ENCODE peak calls at places on chromosomes 13 and 19, in eight cellular contexts. One of them, this sample, is unnamed.
A peak's percentile ranks its signal among the peaks of the same experiment; 100 is the strongest.

GRCh38 chr13:73090116-73090811 is 31.5 kb downstream of the KLF5 start:
- DNase-seq in GM23248: peak; percentile 77
- DNase-seq in PC-9: peak; percentile 69
- DNase-seq in MM.1S: peak; percentile 16
- DNase-seq in SK-N-SH: no peak
- DNase-seq in Karpas-422: no peak
- DNase-seq in GM23338: peak; percentile 72
- DNase-seq in HCT116: peak; percentile 96
- DNase-seq in this sample: no peak

GRCh38 chr13:45474584-45475454 is 10.1 kb downstream of the COG3 start:
- DNase-seq in GM23248: no peak
- DNase-seq in SK-N-SH: no peak
- DNase-seq in PC-9: no peak
- DNase-seq in GM23338: no peak
- DNase-seq in HCT116: no peak
- DNase-seq in Karpas-422: no peak
- DNase-seq in MM.1S: no peak
- DNase-seq in this sample: no peak

GRCh38 chr13:46146898-46147297 is 35.1 kb downstream of the LCP1 start:
- DNase-seq in MM.1S: no peak
- DNase-seq in Karpas-422: peak; percentile 39
- DNase-seq in GM23248: peak; percentile 47
- DNase-seq in HCT116: no peak
- DNase-seq in PC-9: no peak
- DNase-seq in SK-N-SH: peak; percentile 42
- DNase-seq in GM23338: peak; percentile 67
- DNase-seq in this sample: no peak

GRCh38 chr13:111217661-111218060 is 102.6 kb downstream of the ARHGEF7 start:
- DNase-seq in SK-N-SH: no peak
- DNase-seq in MM.1S: no peak
- DNase-seq in PC-9: no peak
- DNase-seq in Karpas-422: no peak
- DNase-seq in GM23248: no peak
- DNase-seq in GM23338: no peak
- DNase-seq in HCT116: no peak
- DNase-seq in this sample: no peak

GRCh38 chr19:33392341-33393285 is 19.1 kb downstream of the CEBPG start:
- DNase-seq in GM23248: no peak
- DNase-seq in SK-N-SH: peak; percentile 89
- DNase-seq in HCT116: no peak
- DNase-seq in MM.1S: no peak
- DNase-seq in PC-9: no peak
- DNase-seq in Karpas-422: no peak
- DNase-seq in GM23338: no peak
- DNase-seq in this sample: no peak

GRCh38 chr13:31982540-31982939 is 49.0 kb upstream of the FRY start:
- DNase-seq in SK-N-SH: peak; percentile 54
- DNase-seq in MM.1S: no peak
- DNase-seq in PC-9: peak; percentile 78
- DNase-seq in GM23338: no peak
- DNase-seq in Karpas-422: no peak
- DNase-seq in GM23248: peak; percentile 95
- DNase-seq in HCT116: peak; percentile 63
- DNase-seq in this sample: no peak

GRCh38 chr19:16883518-16883917 is 5.3 kb upstream of the F2RL3 start:
- DNase-seq in GM23338: no peak
- DNase-seq in MM.1S: peak; percentile 79
- DNase-seq in GM23248: no peak
- DNase-seq in SK-N-SH: no peak
- DNase-seq in PC-9: peak; percentile 33
- DNase-seq in HCT116: no peak
- DNase-seq in Karpas-422: no peak
- DNase-seq in this sample: no peak

GRCh38 chr19:56111601-56112312 is 9.3 kb downstream of the ZNF787 start:
- DNase-seq in GM23248: no peak
- DNase-seq in Karpas-422: peak; percentile 80
- DNase-seq in GM23338: peak; percentile 53
- DNase-seq in HCT116: no peak
- DNase-seq in MM.1S: no peak
- DNase-seq in PC-9: peak; percentile 8
- DNase-seq in SK-N-SH: peak; percentile 33
- DNase-seq in this sample: no peak

GRCh38 chr19:7595466-7596133 is at the start of gene CAMSAP3:
- DNase-seq in GM23338: peak; percentile 89
- DNase-seq in Karpas-422: peak; percentile 47
- DNase-seq in GM23248: peak; percentile 39
- DNase-seq in MM.1S: peak; percentile 19
- DNase-seq in HCT116: no peak
- DNase-seq in SK-N-SH: peak; percentile 90
- DNase-seq in PC-9: peak; percentile 71
- DNase-seq in this sample: peak; percentile 73

GRCh38 chr13:29422015-29422414 is 173.5 kb downstream of the SLC7A1 start:
- DNase-seq in Karpas-422: no peak
- DNase-seq in HCT116: no peak
- DNase-seq in SK-N-SH: no peak
- DNase-seq in GM23248: no peak
- DNase-seq in PC-9: no peak
- DNase-seq in MM.1S: no peak
- DNase-seq in GM23338: no peak
- DNase-seq in this sample: no peak

GRCh38 chr13:32022292-32022691 is 9.3 kb upstream of the FRY start:
- DNase-seq in PC-9: no peak
- DNase-seq in Karpas-422: no peak
- DNase-seq in GM23248: no peak
- DNase-seq in SK-N-SH: no peak
- DNase-seq in HCT116: no peak
- DNase-seq in GM23338: no peak
- DNase-seq in MM.1S: no peak
- DNase-seq in this sample: no peak

GRCh38 chr19:42030605-42031004 is 36.6 kb upstream of the ATP1A3 start:
- DNase-seq in HCT116: no peak
- DNase-seq in GM23338: no peak
- DNase-seq in PC-9: no peak
- DNase-seq in Karpas-422: no peak
- DNase-seq in GM23248: no peak
- DNase-seq in MM.1S: no peak
- DNase-seq in SK-N-SH: no peak
- DNase-seq in this sample: no peak

GRCh38 chr13:46295531-46296464 is 84.1 kb downstream of the LRRC63 start:
- DNase-seq in MM.1S: no peak
- DNase-seq in SK-N-SH: no peak
- DNase-seq in Karpas-422: peak; percentile 47
- DNase-seq in GM23248: peak; percentile 97
- DNase-seq in GM23338: no peak
- DNase-seq in HCT116: no peak
- DNase-seq in PC-9: no peak
- DNase-seq in this sample: peak; percentile 69

GRCh38 chr19:19600793-19601346 is 17.6 kb downstream of the PBX4 start:
- DNase-seq in GM23338: no peak
- DNase-seq in MM.1S: no peak
- DNase-seq in GM23248: no peak
- DNase-seq in HCT116: no peak
- DNase-seq in PC-9: no peak
- DNase-seq in SK-N-SH: no peak
- DNase-seq in Karpas-422: no peak
- DNase-seq in this sample: no peak

GRCh38 chr13:34748561-34748960 is 193.5 kb upstream of the NBEA start:
- DNase-seq in GM23248: no peak
- DNase-seq in GM23338: no peak
- DNase-seq in HCT116: no peak
- DNase-seq in MM.1S: no peak
- DNase-seq in SK-N-SH: no peak
- DNase-seq in Karpas-422: no peak
- DNase-seq in PC-9: no peak
- DNase-seq in this sample: no peak

GRCh38 chr13:34749046-34749445 is 193.0 kb upstream of the NBEA start:
- DNase-seq in GM23338: no peak
- DNase-seq in MM.1S: no peak
- DNase-seq in HCT116: no peak
- DNase-seq in Karpas-422: no peak
- DNase-seq in PC-9: no peak
- DNase-seq in GM23248: no peak
- DNase-seq in SK-N-SH: no peak
- DNase-seq in this sample: no peak

GRCh38 chr13:34747507-34747906 is 194.6 kb upstream of the NBEA start:
- DNase-seq in GM23338: no peak
- DNase-seq in HCT116: no peak
- DNase-seq in SK-N-SH: no peak
- DNase-seq in Karpas-422: no peak
- DNase-seq in GM23248: no peak
- DNase-seq in PC-9: no peak
- DNase-seq in MM.1S: no peak
- DNase-seq in this sample: no peak

GRCh38 chr13:34750078-34750703 is 191.9 kb upstream of the NBEA start:
- DNase-seq in MM.1S: no peak
- DNase-seq in GM23248: peak; percentile 12
- DNase-seq in PC-9: no peak
- DNase-seq in GM23338: peak; percentile 68
- DNase-seq in HCT116: no peak
- DNase-seq in SK-N-SH: peak; percentile 52
- DNase-seq in Karpas-422: no peak
- DNase-seq in this sample: no peak

GRCh38 chr13:34748078-34748477 is 194.0 kb upstream of the NBEA start:
- DNase-seq in HCT116: no peak
- DNase-seq in GM23338: no peak
- DNase-seq in GM23248: peak; percentile 64
- DNase-seq in SK-N-SH: no peak
- DNase-seq in PC-9: no peak
- DNase-seq in MM.1S: no peak
- DNase-seq in Karpas-422: no peak
- DNase-seq in this sample: no peak
- H2AFZ ChIP-seq in HCT116: no peak overlapping the region
- H2AFZ ChIP-seq in GM23338: no peak overlapping the region
- H2AFZ ChIP-seq in GM23248: peak overlapping the region; percentile 73
- H2AFZ ChIP-seq in SK-N-SH: no peak overlapping the region
- H2AFZ ChIP-seq in PC-9: no peak overlapping the region
- H2AFZ ChIP-seq in MM.1S: no peak overlapping the region
- H2AFZ ChIP-seq in Karpas-422: no peak overlapping the region
- H2AFZ ChIP-seq in this sample: no peak overlapping the region

DNA sequence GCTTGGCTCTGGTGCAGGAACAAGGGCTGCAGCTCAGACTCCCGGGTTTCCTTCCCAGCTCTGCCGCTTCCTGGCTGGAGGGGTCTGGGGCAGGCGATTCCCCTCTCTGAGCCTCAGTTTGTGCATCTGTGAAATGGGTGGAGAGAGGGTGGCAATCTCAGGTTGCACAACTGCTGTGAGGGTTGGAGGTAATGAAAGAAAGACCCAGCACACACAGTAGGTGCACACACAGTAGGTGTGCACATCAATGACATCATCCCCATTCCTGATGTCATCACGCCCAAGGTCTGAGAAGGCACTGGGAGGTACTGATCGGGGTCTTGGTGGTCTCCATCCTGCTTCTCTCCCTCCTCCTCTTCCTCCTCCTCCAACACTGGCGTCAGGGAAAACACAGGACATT is 2.7 kb downstream of the LILRB4 start:
- DNase-seq in PC-9: no peak
- DNase-seq in MM.1S: no peak
- DNase-seq in GM23338: no peak
- DNase-seq in Karpas-422: no peak
- DNase-seq in GM23248: no peak
- DNase-seq in SK-N-SH: no peak
- DNase-seq in HCT116: no peak
- DNase-seq in this sample: no peak
- H3K9me2 ChIP-seq in PC-9: no peaks in the 10 kb centered on the region
- H3K9me2 ChIP-seq in MM.1S: no peaks in the 10 kb centered on the region
- H3K9me2 ChIP-seq in GM23338: no peaks in the 10 kb centered on the region
- H3K9me2 ChIP-seq in Karpas-422: no peaks in the 10 kb centered on the region
- H3K9me2 ChIP-seq in GM23248: no peaks in the 10 kb centered on the region
- H3K9me2 ChIP-seq in SK-N-SH: no peaks in the 10 kb centered on the region
- H3K9me2 ChIP-seq in HCT116: no peaks in the 10 kb centered on the region
- H3K9me2 ChIP-seq in this sample: no peaks in the 10 kb centered on the region

GRCh38 chr13:43720780-43721397 is 65.9 kb downstream of the ENOX1 start:
- DNase-seq in MM.1S: no peak
- DNase-seq in GM23338: no peak
- DNase-seq in GM23248: peak; percentile 54
- DNase-seq in HCT116: no peak
- DNase-seq in PC-9: no peak
- DNase-seq in Karpas-422: no peak
- DNase-seq in SK-N-SH: no peak
- DNase-seq in this sample: no peak

GRCh38 chr13:43728411-43728810 is 58.4 kb downstream of the ENOX1 start:
- DNase-seq in SK-N-SH: no peak
- DNase-seq in GM23338: no peak
- DNase-seq in PC-9: no peak
- DNase-seq in GM23248: no peak
- DNase-seq in MM.1S: no peak
- DNase-seq in Karpas-422: no peak
- DNase-seq in HCT116: no peak
- DNase-seq in this sample: no peak

GRCh38 chr13:43730642-43731041 is 56.1 kb downstream of the ENOX1 start:
- DNase-seq in HCT116: no peak
- DNase-seq in GM23338: no peak
- DNase-seq in MM.1S: no peak
- DNase-seq in Karpas-422: no peak
- DNase-seq in PC-9: no peak
- DNase-seq in SK-N-SH: no peak
- DNase-seq in GM23248: peak; percentile 66
- DNase-seq in this sample: no peak

GRCh38 chr13:43725460-43725859 is 61.3 kb downstream of the ENOX1 start:
- DNase-seq in MM.1S: no peak
- DNase-seq in Karpas-422: no peak
- DNase-seq in GM23248: no peak
- DNase-seq in GM23338: no peak
- DNase-seq in PC-9: no peak
- DNase-seq in SK-N-SH: no peak
- DNase-seq in HCT116: no peak
- DNase-seq in this sample: no peak
- H2AFZ ChIP-seq in MM.1S: no peak overlapping the region
- H2AFZ ChIP-seq in Karpas-422: no peak overlapping the region
- H2AFZ ChIP-seq in GM23248: no peak overlapping the region
- H2AFZ ChIP-seq in GM23338: peak overlapping the region; percentile 30
- H2AFZ ChIP-seq in PC-9: no peak overlapping the region
- H2AFZ ChIP-seq in SK-N-SH: no peak overlapping the region
- H2AFZ ChIP-seq in HCT116: no peak overlapping the region
- H2AFZ ChIP-seq in this sample: no peak overlapping the region

GRCh38 chr13:108267338-108267737 is 2.2 kb upstream of the TNFSF13B start:
- DNase-seq in Karpas-422: no peak
- DNase-seq in MM.1S: no peak
- DNase-seq in GM23338: no peak
- DNase-seq in PC-9: no peak
- DNase-seq in SK-N-SH: no peak
- DNase-seq in HCT116: no peak
- DNase-seq in GM23248: no peak
- DNase-seq in this sample: no peak

GRCh38 chr13:108270442-108270841 is 924 bp downstream of the TNFSF13B start:
- DNase-seq in SK-N-SH: peak; percentile 37
- DNase-seq in GM23338: no peak
- DNase-seq in Karpas-422: no peak
- DNase-seq in GM23248: peak; percentile 22
- DNase-seq in HCT116: no peak
- DNase-seq in PC-9: no peak
- DNase-seq in MM.1S: peak; percentile 16
- DNase-seq in this sample: no peak

GRCh38 chr13:108272333-108272732 is 2.8 kb downstream of the TNFSF13B start:
- DNase-seq in SK-N-SH: no peak
- DNase-seq in PC-9: no peak
- DNase-seq in GM23338: no peak
- DNase-seq in MM.1S: no peak
- DNase-seq in HCT116: no peak
- DNase-seq in Karpas-422: no peak
- DNase-seq in GM23248: peak; percentile 5
- DNase-seq in this sample: no peak

GRCh38 chr13:108268713-108269112 is 805 bp upstream of the TNFSF13B start:
- DNase-seq in MM.1S: no peak
- DNase-seq in GM23338: no peak
- DNase-seq in Karpas-422: no peak
- DNase-seq in PC-9: no peak
- DNase-seq in SK-N-SH: no peak
- DNase-seq in HCT116: no peak
- DNase-seq in GM23248: no peak
- DNase-seq in this sample: no peak

GRCh38 chr13:108269601-108270328 is at the start of gene TNFSF13B:
- DNase-seq in HCT116: no peak
- DNase-seq in SK-N-SH: peak; percentile 15
- DNase-seq in MM.1S: peak; percentile 70
- DNase-seq in Karpas-422: peak; percentile 69
- DNase-seq in PC-9: peak; percentile 5
- DNase-seq in GM23248: peak; percentile 59
- DNase-seq in GM23338: peak; percentile 71
- DNase-seq in this sample: peak; percentile 34
- H3K9me2 ChIP-seq in HCT116: no peaks in the 10 kb centered on the region
- H3K9me2 ChIP-seq in SK-N-SH: no peaks in the 10 kb centered on the region
- H3K9me2 ChIP-seq in MM.1S: no peaks in the 10 kb centered on the region
- H3K9me2 ChIP-seq in Karpas-422: no peaks in the 10 kb centered on the region
- H3K9me2 ChIP-seq in PC-9: no peaks in the 10 kb centered on the region
- H3K9me2 ChIP-seq in GM23248: no peaks in the 10 kb centered on the region
- H3K9me2 ChIP-seq in GM23338: no peaks in the 10 kb centered on the region
- H3K9me2 ChIP-seq in this sample: no peaks in the 10 kb centered on the region